ENCODE peak calls at places on chromosomes 3 and 15, in eight cellular contexts. Z is cardiac fibroblast; V is lower lobe of right lung; K is T-helper 1 cell; O is left ventricle myocardium inferior; F is stimulated activated CD4-positive, alpha-beta T cell treated with anti-CD3 and anti-CD28 coated beads, TNF-alpha, amount 100 ng/mL, for 24 hours; Y is stimulated activated CD8-positive, alpha-beta memory T cell treated with anti-CD3 and anti-CD28 coated beads, Interleukin-2, amount 100 ng/mL, for 48 hours; X is heart left ventricle. L is an unnamed sample.

GRCh38 chr15:70382762-70383458 is 285.2 kb upstream of the TLE3 start:
- DNase-seq in Z (no peak), V (no peak), K (no peak), O (no peak), F (no peak), Y (no peak), X (no peak), L (peak)

GRCh38 chr15:77029166-77030041 is 34.5 kb downstream of the PSTPIP1 start:
- DNase-seq in Z (no peak), V (peak), K (no peak), O (no peak), F (no peak), Y (no peak), X (peak), L (no peak)

GRCh38 chr15:75200765-75201608 is 695 bp upstream of the C15orf39 start:
- DNase-seq in Z (no peak), V (peak), K (no peak), O (no peak), F (no peak), Y (peak), X (no peak), L (peak)

GRCh38 chr3:145144361-145144760 is 1016.6 kb downstream of the PLOD2 start:
- DNase-seq in Z (no peak), V (no peak), K (no peak), O (no peak), F (no peak), Y (no peak), X (no peak), L (no peak)

GRCh38 chr3:148329481-148330220 is 368.1 kb upstream of the AGTR1 start:
- DNase-seq in Z (no peak), V (no peak), K (no peak), O (no peak), F (no peak), Y (no peak), X (no peak), L (no peak)

GRCh38 chr3:128726691-128727031 is 678 bp downstream of the RAB7A start:
- DNase-seq in Z (peak), V (peak), K (no peak), O (peak), F (peak), Y (peak), X (peak), L (peak)

GRCh38 chr3:193942516-193943055 is 193.4 kb upstream of the HES1 start:
- DNase-seq in Z (no peak), V (no peak), K (no peak), O (no peak), F (no peak), Y (no peak), X (no peak), L (no peak)

GRCh38 chr15:33201376-33202189 is 7.1 kb upstream of the FMN1 start:
- DNase-seq in Z (no peak), V (peak), K (no peak), O (no peak), F (peak), Y (peak), X (no peak), L (no peak)

GRCh38 chr3:177211503-177212277 is 14.4 kb upstream of the TBL1XR1 start:
- DNase-seq in Z (peak), V (no peak), K (no peak), O (no peak), F (no peak), Y (no peak), X (no peak), L (no peak)

GRCh38 chr3:148882288-148882687 is 17.2 kb downstream of the CPA3 start:
- DNase-seq in Z (peak), V (no peak), K (no peak), O (no peak), F (no peak), Y (no peak), X (no peak), L (no peak)

GRCh38 chr3:152176241-152176640 is 92.5 kb upstream of the MBNL1 start:
- DNase-seq in Z (peak), V (no peak), K (no peak), O (no peak), F (no peak), Y (no peak), X (no peak), L (no peak)

GRCh38 chr3:194058189-194058571 is 77.8 kb upstream of the HES1 start:
- DNase-seq in Z (peak), V (peak), K (no peak), O (peak), F (no peak), Y (no peak), X (peak), L (no peak)

L was measured in lower leg skin.